ENCODE peak calls at places on chromosomes 3 and 15, in ten cellular contexts. A is foreskin fibroblast, O is astrocyte of the spinal cord, H is HFF-Myc, V is fibroblast of the aortic adventitia, Z is retinal pigment epithelial cell, F is hepatocyte, L is PC-3, X is A673, B is colonic mucosa. W is an unnamed sample.

GRCh38 chr3:46417841-46418611 is 11.0 kb downstream of the CCRL2 start:
- DNase-seq in A (no peak), O (no peak), H (no peak), V (no peak), Z (no peak), F (no peak), L (no peak), X (no peak), B (no peak), W (no peak)

GRCh38 chr3:152175576-152175883 is 93.2 kb upstream of the MBNL1 start:
- DNase-seq in A (peak), O (peak), H (no peak), V (peak), Z (peak), F (no peak), L (peak), X (peak), B (no peak), W (peak)

GRCh38 chr3:150291515-150291914 is 116.6 kb upstream of the TSC22D2 start:
- DNase-seq in A (no peak), O (no peak), H (no peak), V (no peak), Z (no peak), F (no peak), L (no peak), X (no peak), B (no peak), W (no peak)

GRCh38 chr3:122996038-122996580 is 31.5 kb downstream of the SEMA5B start:
- DNase-seq in A (no peak), O (no peak), H (no peak), V (no peak), Z (no peak), F (peak), L (no peak), X (no peak), B (no peak), W (no peak)

GRCh38 chr3:47605646-47606045 is 27.0 kb upstream of the CSPG5 start:
- DNase-seq in A (no peak), O (peak), H (no peak), V (peak), Z (no peak), F (no peak), L (peak), X (no peak), B (peak), W (peak)

GRCh38 chr3:67384790-67385397 is 269.5 kb downstream of the SUCLG2 start:
- DNase-seq in A (peak), O (peak), H (no peak), V (peak), Z (no peak), F (peak), L (peak), X (peak), B (peak), W (peak)

GRCh38 chr3:188415196-188415595 is 261.2 kb downstream of the LPP start:
- DNase-seq in A (peak), O (peak), H (peak), V (no peak), Z (no peak), F (no peak), L (peak), X (no peak), B (no peak), W (no peak)

GRCh38 chr15:83766326-83766725 is 112.4 kb downstream of the ADAMTSL3 start:
- DNase-seq in A (no peak), O (no peak), H (no peak), V (peak), Z (no peak), F (no peak), L (no peak), X (no peak), B (no peak), W (no peak)

GRCh38 chr3:9175421-9175820 is 74.0 kb downstream of the SRGAP3 start:
- DNase-seq in A (no peak), O (no peak), H (no peak), V (no peak), Z (peak), F (no peak), L (peak), X (no peak), B (no peak), W (peak)

GRCh38 chr15:92205255-92205739 is 188.4 kb upstream of the ST8SIA2 start:
- DNase-seq in A (no peak), O (no peak), H (no peak), V (no peak), Z (no peak), F (peak), L (no peak), X (no peak), B (no peak), W (peak)

GRCh38 chr15:97036301-97036700 is 705.8 kb downstream of the NR2F2 start:
- DNase-seq in A (no peak), O (peak), H (no peak), V (no peak), Z (no peak), F (no peak), L (no peak), X (peak), B (no peak), W (peak)

GRCh38 chr3:142779591-142779990 is 55.8 kb downstream of the TRPC1 start:
- DNase-seq in A (peak), O (peak), H (no peak), V (peak), Z (no peak), F (no peak), L (peak), X (peak), B (no peak), W (no peak)

GRCh38 chr3:157070600-157070999 is 89.3 kb downstream of the CCNL1 start:
- DNase-seq in A (peak), O (no peak), H (no peak), V (peak), Z (no peak), F (no peak), L (no peak), X (no peak), B (no peak), W (no peak)

GRCh38 chr3:101292027-101292426 is 28.3 kb downstream of the IMPG2 start:
- DNase-seq in A (peak), O (peak), H (no peak), V (peak), Z (no peak), F (no peak), L (peak), X (no peak), B (no peak), W (peak)

GRCh38 chr15:25173241-25174028 is 218.6 kb downstream of the SNRPN start:
- DNase-seq in A (no peak), O (no peak), H (no peak), V (no peak), Z (no peak), F (no peak), L (no peak), X (no peak), B (peak), W (no peak)

GRCh38 chr3:60277376-60277800 is 973.9 kb downstream of the FHIT start:
- DNase-seq in A (no peak), O (no peak), H (no peak), V (no peak), Z (no peak), F (no peak), L (no peak), X (no peak), B (no peak), W (no peak)

GRCh38 chr15:31277335-31278055 is 49.1 kb upstream of the KLF13 start:
- DNase-seq in A (no peak), O (no peak), H (no peak), V (no peak), Z (no peak), F (peak), L (no peak), X (no peak), B (no peak), W (no peak)

GRCh38 chr3:63333815-63334214 is 55.7 kb downstream of the SYNPR start:
- DNase-seq in A (peak), O (peak), H (no peak), V (peak), Z (no peak), F (no peak), L (peak), X (no peak), B (no peak), W (peak)

GRCh38 chr15:30001592-30001991 is 81.2 kb upstream of the GOLGA8J start:
- DNase-seq in A (no peak), O (no peak), H (no peak), V (no peak), Z (peak), F (no peak), L (no peak), X (no peak), B (no peak), W (no peak)

GRCh38 chr15:71592186-71592585 is 218.2 kb upstream of the NR2E3 start:
- DNase-seq in A (no peak), O (no peak), H (no peak), V (no peak), Z (no peak), F (no peak), L (no peak), X (no peak), B (no peak), W (no peak)

GRCh38 chr3:55815262-55815661 is 328.2 kb upstream of the WNT5A start:
- DNase-seq in A (no peak), O (no peak), H (no peak), V (no peak), Z (no peak), F (no peak), L (no peak), X (no peak), B (no peak), W (no peak)

GRCh38 chr15:61702224-61703120 is 357.8 kb downstream of the VPS13C start:
- DNase-seq in A (peak), O (no peak), H (no peak), V (no peak), Z (no peak), F (no peak), L (peak), X (no peak), B (no peak), W (peak)
- TF ChIP-seq CTCF in A (no peak), O (no peak), H (no peak), V (no peak), Z (no peak), F (no peak), L (peak), X (no peak), B (peak), W (peak)

DNA sequence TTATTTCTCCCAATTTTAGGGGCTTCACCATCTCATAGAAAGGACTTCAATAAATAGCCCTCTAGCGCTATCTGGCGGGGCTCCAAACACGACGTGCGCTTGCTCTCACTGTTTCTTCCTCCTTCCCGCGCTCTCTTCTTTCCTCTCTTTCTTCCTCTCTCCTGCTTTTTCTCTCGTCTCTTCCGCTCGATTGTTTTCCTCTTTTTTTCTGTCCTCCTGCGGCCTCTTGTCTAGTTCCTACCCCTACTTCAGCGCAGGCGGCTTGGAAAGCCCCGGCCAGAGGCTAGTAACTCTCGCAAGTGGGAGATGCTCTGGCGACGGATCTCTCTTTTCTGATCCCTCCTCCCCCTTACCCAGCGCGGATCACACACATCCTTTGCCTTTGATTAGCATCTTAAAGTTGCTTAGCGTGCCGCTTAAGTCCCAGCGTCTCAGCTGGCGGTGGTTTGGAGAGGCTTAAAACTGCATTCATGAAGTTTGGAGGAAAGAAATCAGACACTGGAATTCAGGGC is 6.2 kb upstream of the MEIS2 start:
- DNase-seq in A (peak), O (peak), H (no peak), V (peak), Z (no peak), F (peak), L (no peak), X (peak), B (no peak), W (peak)
- H3K4me3 ChIP-seq in A (peak), O (peak), H (peak), V (peak), Z (peak), F (no peak), L (no peak), X (peak), B (no peak), W (no peak)

GRCh38 chr3:31699309-31699953 is 166.7 kb downstream of the STT3B start:
- DNase-seq in A (peak), O (no peak), H (no peak), V (no peak), Z (no peak), F (no peak), L (peak), X (peak), B (no peak), W (peak)
- TF ChIP-seq CTCF in A (no peak), O (no peak), H (no peak), V (no peak), Z (no peak), F (no peak), L (no peak), X (peak), B (no peak), W (no peak)

GRCh38 chr3:183587337-183587736 is 31.8 kb upstream of the KLHL6 start:
- DNase-seq in A (no peak), O (no peak), H (no peak), V (no peak), Z (no peak), F (no peak), L (no peak), X (no peak), B (no peak), W (no peak)
- H3K4me3 ChIP-seq in A (no peak), O (no peak), H (no peak), V (no peak), Z (no peak), F (no peak), L (no peak), X (no peak), B (no peak), W (no peak)

W was measured in epithelial cell of esophagus.